ENCODE peak calls at places on chromosomes 3 and 15, in eight cellular contexts. One of them, this sample, is unnamed.
A peak's percentile ranks its signal among the peaks of the same experiment; 100 is the strongest.

GRCh38 chr3:194632211-194632982 is 822 bp downstream of the TMEM44 start:
- DNase-seq in mucosa of gallbladder: no peak
- DNase-seq in activated T-cell treated with anti-CD3 and anti-CD28 coated beads for 24 hours: no peak
- DNase-seq in T-helper 1 cell: no peak
- DNase-seq in erythroblast: peak; percentile 43
- DNase-seq in A549: peak; percentile 24
- DNase-seq in T47D: peak; percentile 40
- DNase-seq in GM04504: peak; percentile 7
- DNase-seq in this sample: peak; percentile 64

GRCh38 chr3:27976933-27977332 is 254.8 kb upstream of the EOMES start:
- DNase-seq in mucosa of gallbladder: no peak
- DNase-seq in activated T-cell treated with anti-CD3 and anti-CD28 coated beads for 24 hours: no peak
- DNase-seq in T-helper 1 cell: no peak
- DNase-seq in erythroblast: peak; percentile 14
- DNase-seq in A549: no peak
- DNase-seq in T47D: no peak
- DNase-seq in GM04504: peak; percentile 17
- DNase-seq in this sample: peak; percentile 5

GRCh38 chr15:51390239-51390931 is 48.9 kb downstream of the GLDN start:
- DNase-seq in mucosa of gallbladder: no peak
- DNase-seq in activated T-cell treated with anti-CD3 and anti-CD28 coated beads for 24 hours: no peak
- DNase-seq in T-helper 1 cell: no peak
- DNase-seq in erythroblast: no peak
- DNase-seq in A549: no peak
- DNase-seq in T47D: no peak
- DNase-seq in GM04504: no peak
- DNase-seq in this sample: no peak

GRCh38 chr3:108171095-108171494 is 51.1 kb downstream of the IFT57 start:
- DNase-seq in mucosa of gallbladder: no peak
- DNase-seq in activated T-cell treated with anti-CD3 and anti-CD28 coated beads for 24 hours: no peak
- DNase-seq in T-helper 1 cell: no peak
- DNase-seq in erythroblast: peak; percentile 58
- DNase-seq in A549: no peak
- DNase-seq in T47D: no peak
- DNase-seq in GM04504: no peak
- DNase-seq in this sample: no peak

GRCh38 chr3:105836533-105836932 is 32.3 kb downstream of the CBLB start:
- DNase-seq in mucosa of gallbladder: no peak
- DNase-seq in activated T-cell treated with anti-CD3 and anti-CD28 coated beads for 24 hours: no peak
- DNase-seq in T-helper 1 cell: no peak
- DNase-seq in erythroblast: no peak
- DNase-seq in A549: no peak
- DNase-seq in T47D: no peak
- DNase-seq in GM04504: no peak
- DNase-seq in this sample: peak; percentile 13

GRCh38 chr3:46944191-46944590 is 32.4 kb downstream of the CCDC12 start:
- DNase-seq in mucosa of gallbladder: no peak
- DNase-seq in activated T-cell treated with anti-CD3 and anti-CD28 coated beads for 24 hours: no peak
- DNase-seq in T-helper 1 cell: no peak
- DNase-seq in erythroblast: no peak
- DNase-seq in A549: no peak
- DNase-seq in T47D: no peak
- DNase-seq in GM04504: no peak
- DNase-seq in this sample: no peak

GRCh38 chr3:101243285-101244211 is 76.8 kb downstream of the IMPG2 start:
- DNase-seq in mucosa of gallbladder: no peak
- DNase-seq in activated T-cell treated with anti-CD3 and anti-CD28 coated beads for 24 hours: no peak
- DNase-seq in T-helper 1 cell: no peak
- DNase-seq in erythroblast: no peak
- DNase-seq in A549: no peak
- DNase-seq in T47D: no peak
- DNase-seq in GM04504: peak; percentile 50
- DNase-seq in this sample: no peak

GRCh38 chr15:40762919-40763800 is 708 bp upstream of the GCHFR start:
- DNase-seq in mucosa of gallbladder: peak; percentile 73
- DNase-seq in activated T-cell treated with anti-CD3 and anti-CD28 coated beads for 24 hours: peak; percentile 20
- DNase-seq in T-helper 1 cell: no peak
- DNase-seq in erythroblast: peak; percentile 76
- DNase-seq in A549: no peak
- DNase-seq in T47D: peak; percentile 89
- DNase-seq in GM04504: no peak
- DNase-seq in this sample: no peak

GRCh38 chr3:109023656-109024254 is 70.1 kb upstream of the GUCA1C start:
- DNase-seq in mucosa of gallbladder: peak; percentile 34
- DNase-seq in activated T-cell treated with anti-CD3 and anti-CD28 coated beads for 24 hours: peak; percentile 22
- DNase-seq in T-helper 1 cell: peak; percentile 17
- DNase-seq in erythroblast: peak; percentile 74
- DNase-seq in A549: peak; percentile 6
- DNase-seq in T47D: peak; percentile 65
- DNase-seq in GM04504: peak; percentile 13
- DNase-seq in this sample: peak; percentile 27

GRCh38 chr3:133942761-133943535 is 47.3 kb upstream of the RAB6B start:
- DNase-seq in mucosa of gallbladder: no peak
- DNase-seq in activated T-cell treated with anti-CD3 and anti-CD28 coated beads for 24 hours: no peak
- DNase-seq in T-helper 1 cell: no peak
- DNase-seq in erythroblast: no peak
- DNase-seq in A549: no peak
- DNase-seq in T47D: no peak
- DNase-seq in GM04504: no peak
- DNase-seq in this sample: no peak

GRCh38 chr3:52493232-52494017 is 1.7 kb upstream of the STAB1 start:
- DNase-seq in mucosa of gallbladder: no peak
- DNase-seq in activated T-cell treated with anti-CD3 and anti-CD28 coated beads for 24 hours: no peak
- DNase-seq in T-helper 1 cell: no peak
- DNase-seq in erythroblast: no peak
- DNase-seq in A549: no peak
- DNase-seq in T47D: no peak
- DNase-seq in GM04504: no peak
- DNase-seq in this sample: no peak

GRCh38 chr3:63051920-63052319 is 176.7 kb upstream of the CADPS start:
- DNase-seq in mucosa of gallbladder: no peak
- DNase-seq in activated T-cell treated with anti-CD3 and anti-CD28 coated beads for 24 hours: no peak
- DNase-seq in T-helper 1 cell: no peak
- DNase-seq in erythroblast: no peak
- DNase-seq in A549: no peak
- DNase-seq in T47D: no peak
- DNase-seq in GM04504: peak; percentile 40
- DNase-seq in this sample: peak; percentile 3

GRCh38 chr3:197854596-197855343 is 63.7 kb downstream of the LRCH3 start:
- DNase-seq in mucosa of gallbladder: no peak
- DNase-seq in activated T-cell treated with anti-CD3 and anti-CD28 coated beads for 24 hours: no peak
- DNase-seq in T-helper 1 cell: no peak
- DNase-seq in erythroblast: no peak
- DNase-seq in A549: no peak
- DNase-seq in T47D: peak; percentile 28
- DNase-seq in GM04504: peak; percentile 69
- DNase-seq in this sample: peak; percentile 90

This sample was measured in AG08396.